ENCODE peak calls at places on chromosome 7, in ten cellular contexts. H is PC-9; X is NCI-H1092 treated with DMSO at 0.1 percent for 48 hours; F is stimulated activated naive B cell treated with anti-CD40 and anti-IgM and Interleukin-4, amounts not matched to agents 10 μg/mL and 1 μg/mL and 100 μg/mL, for 72 hours; L is activated T-helper 9 cell treated with anti-CD3 and anti-CD28 coated beads, Interleukin-2, amount 50 U/mL, for 16 hours; S is right lobe of liver; W is bronchial epithelial cell; D is GM12891; J is fibroblast of gingiva; R is nephron progenitor cell. T is an unnamed sample.

GRCh38 chr7:127683776-127684681 is 32.0 kb downstream of the SND1 start:
- DNase-seq in R (no peak), L (no peak), X (no peak), S (no peak), H (no peak), D (no peak), J (peak; percentile 39), F (peak; percentile 2), W (no peak), T (peak; percentile 59)

GRCh38 chr7:27165089-27165654 is at the start of gene HOXA9:
- DNase-seq in L (no peak), F (no peak), R (peak; percentile 73), X (no peak), J (no peak), W (no peak), D (no peak), H (no peak), S (no peak), T (no peak)

GRCh38 chr7:14016950-14017349 is 27.5 kb upstream of the ETV1 start:
- DNase-seq in X (no peak), L (no peak), F (no peak), H (no peak), W (no peak), J (no peak), D (no peak), R (no peak), S (no peak), T (no peak)

GRCh38 chr7:108046952-108047506 is 44.1 kb upstream of the LAMB1 start:
- DNase-seq in J (no peak), X (no peak), H (no peak), W (peak; percentile 92), F (no peak), L (no peak), R (no peak), D (no peak), S (no peak), T (no peak)

GRCh38 chr7:158815046-158815445 is 14.3 kb downstream of the ESYT2 start:
- DNase-seq in H (peak; percentile 9), X (no peak), L (no peak), S (no peak), F (no peak), J (no peak), R (no peak), W (no peak), D (no peak), T (no peak)

GRCh38 chr7:140769852-140770251 is 73.3 kb downstream of the NDUFB2 start:
- DNase-seq in L (no peak), D (no peak), R (no peak), S (no peak), F (no peak), H (no peak), X (no peak), J (no peak), W (no peak), T (no peak)

GRCh38 chr7:40329601-40330153 is 194.9 kb downstream of the SUGCT start:
- DNase-seq in D (peak; percentile 13), X (peak; percentile 56), J (peak; percentile 38), L (no peak), F (no peak), R (no peak), H (peak; percentile 9), W (peak; percentile 66), S (no peak), T (peak; percentile 31)

GRCh38 chr7:128217972-128218652 is 23.0 kb upstream of the LEP start:
- DNase-seq in X (no peak), H (no peak), W (no peak), J (peak; percentile 37), L (no peak), R (no peak), D (no peak), S (no peak), F (no peak), T (no peak)

GRCh38 chr7:30403477-30403876 is 75.1 kb downstream of the NOD1 start:
- DNase-seq in R (no peak), F (no peak), X (no peak), S (no peak), D (no peak), J (no peak), H (no peak), W (peak; percentile 98), L (no peak), T (no peak)

GRCh38 chr7:81676813-81677212 is 93.0 kb downstream of the HGF start:
- DNase-seq in F (no peak), D (no peak), S (no peak), X (no peak), W (peak; percentile 30), H (no peak), R (no peak), L (no peak), J (peak; percentile 71), T (no peak)

GRCh38 chr7:29548823-29549222 is 14.8 kb upstream of the PRR15 start:
- DNase-seq in L (no peak), J (no peak), W (peak; percentile 54), F (no peak), X (no peak), S (no peak), D (no peak), R (no peak), H (peak; percentile 35), T (no peak)